ENCODE peak calls at places on chromosome 12, in eight cellular contexts. D, T, H, R, J, A, B and K are unnamed samples.

GRCh38 chr12:1594045-1594294 is 411 bp downstream of the FBXL14 start:
- DNase-seq in D (no peak), J (no peak), B (peak), H (peak), A (peak), T (no peak), R (peak), K (no peak)

GRCh38 chr12:12749433-12749832 is 32.3 kb downstream of the CDKN1B start:
- DNase-seq in B (peak), R (no peak), J (no peak), T (no peak), D (peak), A (peak), H (no peak), K (no peak)

GRCh38 chr12:110073049-110073831 is 24.9 kb upstream of the C12orf76 start:
- DNase-seq in B (peak), T (no peak), R (no peak), D (no peak), J (peak), H (no peak), A (peak), K (no peak)

GRCh38 chr12:43099691-43100163 is 452.3 kb downstream of the ADAMTS20 start:
- DNase-seq in D (no peak), T (no peak), A (no peak), H (no peak), B (no peak), R (no peak), J (no peak), K (no peak)

GRCh38 chr12:40054554-40055226 is 51.2 kb downstream of the SLC2A13 start:
- DNase-seq in H (no peak), T (no peak), J (no peak), R (no peak), A (no peak), D (no peak), B (peak), K (peak)

GRCh38 chr12:126397071-126397571 is 1331.9 kb downstream of the AACS start:
- DNase-seq in D (no peak), B (no peak), R (no peak), H (no peak), T (no peak), J (no peak), A (no peak), K (no peak)

GRCh38 chr12:75327642-75328041 is 2.5 kb downstream of the CAPS2 start:
- DNase-seq in R (no peak), H (no peak), A (no peak), B (no peak), T (no peak), J (no peak), D (no peak), K (no peak)

GRCh38 chr12:52741378-52742195 is 35.6 kb downstream of the KRT76 start:
- DNase-seq in R (peak), J (peak), D (peak), H (peak), T (peak), B (peak), A (peak), K (peak)

GRCh38 chr12:116506697-116507064 is 52.5 kb upstream of the MAP1LC3B2 start:
- DNase-seq in R (no peak), B (no peak), A (no peak), T (no peak), D (no peak), H (no peak), J (no peak), K (no peak)

GRCh38 chr12:123897221-123897620 is 75.4 kb downstream of the CCDC92 start:
- DNase-seq in A (no peak), D (no peak), J (no peak), H (no peak), B (no peak), T (no peak), R (no peak), K (no peak)

GRCh38 chr12:25323774-25324086 is 73.0 kb upstream of the KRAS start:
- DNase-seq in D (no peak), R (no peak), J (no peak), T (no peak), A (no peak), H (no peak), B (no peak), K (no peak)

GRCh38 chr12:2179953-2180736 is 127.4 kb downstream of the CACNA1C start:
- DNase-seq in R (peak), T (no peak), J (no peak), H (peak), D (no peak), B (peak), A (no peak), K (no peak)

GRCh38 chr12:124007356-124007755 is 34.3 kb downstream of the ZNF664 start:
- DNase-seq in J (no peak), T (no peak), B (no peak), H (no peak), A (no peak), D (no peak), R (no peak), K (no peak)

GRCh38 chr12:117100251-117100650 is 1.0 kb upstream of the TESC start:
- DNase-seq in T (peak), R (no peak), J (no peak), D (no peak), B (no peak), H (no peak), A (peak), K (no peak)

GRCh38 chr12:131042848-131043245 is 89.1 kb downstream of the ADGRD1 start:
- DNase-seq in T (no peak), H (no peak), R (no peak), A (no peak), J (no peak), B (no peak), D (no peak), K (no peak)

GRCh38 chr12:48288387-48289268 is 62.1 kb downstream of the ZNF641 start:
- DNase-seq in D (no peak), A (no peak), B (no peak), J (no peak), H (no peak), R (no peak), T (no peak), K (no peak)

GRCh38 chr12:31029916-31030562 is 43.6 kb upstream of the DDX11 start:
- DNase-seq in R (no peak), H (no peak), D (no peak), T (no peak), J (no peak), A (no peak), B (no peak), K (no peak)

GRCh38 chr12:94329366-94329765 is 130.3 kb downstream of the CEP83 start:
- DNase-seq in A (no peak), T (no peak), J (no peak), D (no peak), H (no peak), R (no peak), B (no peak), K (no peak)

GRCh38 chr12:94327819-94328218 is 131.8 kb downstream of the CEP83 start:
- DNase-seq in J (no peak), R (no peak), H (no peak), D (no peak), B (no peak), T (no peak), A (no peak), K (no peak)

GRCh38 chr12:94326727-94327126 is 132.9 kb downstream of the CEP83 start:
- DNase-seq in H (no peak), J (no peak), A (no peak), T (no peak), B (no peak), R (no peak), D (no peak), K (no peak)

GRCh38 chr12:94322346-94322745 is 137.3 kb downstream of the CEP83 start:
- DNase-seq in H (no peak), B (no peak), R (no peak), D (no peak), J (no peak), T (no peak), A (no peak), K (no peak)

GRCh38 chr12:94326234-94326633 is 133.4 kb downstream of the CEP83 start:
- DNase-seq in A (no peak), B (no peak), H (no peak), T (no peak), D (no peak), J (no peak), R (no peak), K (no peak)
- H3K27ac ChIP-seq in A (no peak), B (no peak), H (no peak), T (no peak), D (no peak), J (no peak), R (no peak), K (no peak)

GRCh38 chr12:6362383-6362782 is 13.0 kb downstream of the SCNN1A start:
- DNase-seq in H (no peak), R (no peak), D (no peak), A (no peak), T (no peak), B (no peak), J (no peak), K (no peak)

GRCh38 chr12:6363330-6364036 is 11.9 kb downstream of the SCNN1A start:
- DNase-seq in B (peak), A (peak), R (peak), H (peak), T (peak), J (peak), D (peak), K (no peak)

GRCh38 chr12:6361834-6362233 is 13.5 kb downstream of the SCNN1A start:
- DNase-seq in J (peak), T (no peak), A (no peak), B (peak), D (no peak), R (no peak), H (peak), K (no peak)

GRCh38 chr12:6363010-6363329 is 12.4 kb downstream of the SCNN1A start:
- DNase-seq in H (no peak), D (no peak), R (no peak), A (no peak), T (no peak), J (no peak), B (no peak), K (no peak)

GRCh38 chr12:6364037-6364360 is 11.4 kb downstream of the SCNN1A start:
- DNase-seq in B (no peak), R (no peak), J (no peak), H (no peak), T (no peak), D (no peak), A (no peak), K (no peak)
- TF ChIP-seq POLR2AphosphoS5 in B (no peak), R (no peak), J (no peak), H (no peak), T (no peak), D (no peak), A (no peak), K (no peak)

GRCh38 chr12:54033106-54033979 is 493 bp downstream of the HOXC5 start:
- DNase-seq in A (peak), R (peak), J (no peak), B (no peak), D (peak), T (no peak), H (peak), K (no peak)

GRCh38 chr12:54030889-54031860 is 1.7 kb upstream of the HOXC5 start:
- DNase-seq in T (no peak), D (no peak), H (no peak), A (peak), R (no peak), B (no peak), J (no peak), K (no peak)

GRCh38 chr12:54032220-54032619 is 630 bp upstream of the HOXC5 start:
- DNase-seq in T (no peak), B (no peak), R (no peak), D (no peak), H (no peak), J (no peak), A (no peak), K (no peak)

GRCh38 chr12:54033980-54034783 is 1.3 kb downstream of the HOXC5 start:
- DNase-seq in D (no peak), B (no peak), R (no peak), T (no peak), J (no peak), A (peak), H (no peak), K (no peak)

GRCh38 chr12:54032627-54033100 is at the start of gene HOXC5:
- DNase-seq in R (peak), B (peak), H (peak), A (peak), J (peak), T (peak), D (peak), K (peak)
- H3K27ac ChIP-seq in R (no peak), B (peak), H (peak), A (no peak), J (no peak), T (no peak), D (no peak), K (peak)

GRCh38 chr12:10151621-10152020 is 20.3 kb downstream of the OLR1 start:
- DNase-seq in R (no peak), H (no peak), A (no peak), D (no peak), B (no peak), J (no peak), T (no peak), K (no peak)

GRCh38 chr12:10154145-10154496 is 17.8 kb downstream of the OLR1 start:
- DNase-seq in B (no peak), D (no peak), R (no peak), T (no peak), A (no peak), H (no peak), J (no peak), K (no peak)

GRCh38 chr12:10147714-10148403 is 17.9 kb upstream of the CLEC7A start:
- DNase-seq in H (no peak), T (no peak), D (no peak), A (no peak), R (no peak), B (no peak), J (no peak), K (no peak)

GRCh38 chr12:10159280-10159679 is 12.7 kb downstream of the OLR1 start:
- DNase-seq in H (no peak), D (no peak), T (no peak), J (no peak), B (no peak), R (no peak), A (no peak), K (no peak)

GRCh38 chr12:10153271-10154144 is 18.4 kb downstream of the OLR1 start:
- DNase-seq in H (peak), T (peak), B (peak), R (peak), A (peak), D (peak), J (peak), K (no peak)
- TF ChIP-seq POLR2AphosphoS5 in H (no peak), T (no peak), B (no peak), R (peak), A (no peak), D (no peak), J (no peak), K (no peak)

DNA sequence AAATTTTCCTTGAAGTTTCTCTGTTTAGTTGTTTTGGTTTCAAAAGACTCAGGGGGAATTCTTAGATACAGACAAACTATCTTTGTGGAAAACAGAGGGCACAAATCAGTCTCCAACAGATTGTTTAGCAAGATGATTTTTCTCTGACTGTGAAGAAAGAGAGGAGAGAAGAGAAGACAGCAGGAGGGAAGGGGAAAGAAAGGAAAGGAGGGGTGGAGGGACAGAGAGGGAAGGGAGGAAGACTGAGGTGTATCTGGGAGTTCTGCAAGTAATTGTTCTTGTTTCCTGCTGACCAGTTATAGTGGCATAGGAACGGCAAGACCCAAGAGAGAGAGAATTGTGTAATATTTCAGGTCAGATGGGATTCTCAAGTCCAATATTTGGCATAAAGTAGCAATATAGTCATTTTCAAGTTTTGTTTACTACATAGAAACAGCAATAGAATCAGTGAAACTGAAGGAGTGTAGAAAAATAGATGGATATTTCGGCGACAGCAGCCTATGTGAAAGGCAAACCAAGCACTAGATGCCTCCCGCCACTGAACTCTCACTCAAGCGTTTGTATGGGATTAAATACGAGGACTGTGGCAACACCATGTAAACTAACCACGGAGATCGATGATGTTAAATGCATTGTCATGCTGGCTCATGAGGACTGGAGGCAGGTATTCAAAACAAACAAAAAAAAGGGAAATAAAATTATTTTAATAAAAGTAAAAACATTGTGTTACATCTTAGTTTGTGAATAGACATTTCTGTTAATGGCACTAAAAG is 342.5 kb downstream of the SLC16A7 start:
- DNase-seq in A (peak), B (no peak), H (no peak), D (no peak), J (no peak), T (no peak), R (no peak), K (no peak)
- H3K27ac ChIP-seq in A (no peak), B (no peak), H (no peak), D (no peak), J (no peak), T (no peak), R (no peak), K (no peak)